ENCODE peak calls at places on chromosomes 6 and 20, in seven cellular contexts. G is tibial artery; L is naive thymus-derived CD4-positive, alpha-beta T cell; F is esophagus squamous epithelium; P is endodermal cell; B is IMR-90; T is stomach. I is an unnamed sample.

GRCh38 chr20:19249515-19249914 is 37.1 kb downstream of the SLC24A3 start:
- DNase-seq in G (no peak), L (no peak), F (no peak), P (no peak), B (peak; percentile 2), T (no peak), I (no peak)

GRCh38 chr6:130033999-130034814 is 15.8 kb downstream of the L3MBTL3 start:
- DNase-seq in G (no peak), L (no peak), F (no peak), P (no peak), B (peak; percentile 90), T (no peak), I (no peak)

GRCh38 chr6:139327038-139327437 is 35.2 kb upstream of the TXLNB start:
- DNase-seq in G (no peak), L (no peak), F (no peak), P (no peak), B (no peak), T (no peak), I (no peak)

GRCh38 chr6:53906842-53907241 is 112.0 kb downstream of the LRRC1 start:
- DNase-seq in G (no peak), L (no peak), F (no peak), P (no peak), B (peak; percentile 39), T (no peak), I (no peak)

GRCh38 chr20:40016884-40017283 is 672.2 kb downstream of the MAFB start:
- DNase-seq in G (no peak), L (no peak), F (no peak), P (no peak), B (no peak), T (no peak), I (no peak)

GRCh38 chr20:53841741-53842140 is 228.7 kb downstream of the BCAS1 start:
- DNase-seq in G (no peak), L (no peak), F (no peak), P (no peak), B (no peak), T (no peak), I (no peak)

GRCh38 chr6:5135783-5136376 is 50.7 kb downstream of the PPP1R3G start:
- DNase-seq in G (no peak), L (peak; percentile 51), F (no peak), P (peak; percentile 81), B (no peak), T (no peak), I (no peak)

GRCh38 chr6:40714576-40715500 is 127.7 kb upstream of the LRFN2 start:
- DNase-seq in G (no peak), L (no peak), F (no peak), P (no peak), B (no peak), T (peak; percentile 77), I (no peak)

GRCh38 chr6:33205172-33206026 is 944 bp downstream of the HSD17B8 start:
- DNase-seq in G (peak; percentile 65), L (no peak), F (no peak), P (peak; percentile 77), B (peak; percentile 64), T (no peak), I (no peak)

GRCh38 chr6:45502446-45502845 is 124.7 kb upstream of the SUPT3H start:
- DNase-seq in G (no peak), L (no peak), F (no peak), P (no peak), B (no peak), T (no peak), I (no peak)

GRCh38 chr6:106163966-106164877 is 78.1 kb downstream of the PRDM1 start:
- DNase-seq in G (no peak), L (no peak), F (no peak), P (no peak), B (peak; percentile 79), T (no peak), I (no peak)

GRCh38 chr20:62808211-62808865 is 3.7 kb downstream of the OGFR start:
- DNase-seq in G (peak; percentile 81), L (peak; percentile 71), F (no peak), P (peak; percentile 95), B (peak; percentile 48), T (peak; percentile 70), I (peak; percentile 74)

GRCh38 chr6:57432162-57432561 is 114.7 kb downstream of the PRIM2 start:
- DNase-seq in G (no peak), L (no peak), F (no peak), P (no peak), B (peak; percentile 82), T (no peak), I (no peak)

GRCh38 chr6:75372884-75373283 is 88.3 kb upstream of the TMEM30A start:
- DNase-seq in G (no peak), L (no peak), F (no peak), P (no peak), B (no peak), T (no peak), I (no peak)

DNA sequence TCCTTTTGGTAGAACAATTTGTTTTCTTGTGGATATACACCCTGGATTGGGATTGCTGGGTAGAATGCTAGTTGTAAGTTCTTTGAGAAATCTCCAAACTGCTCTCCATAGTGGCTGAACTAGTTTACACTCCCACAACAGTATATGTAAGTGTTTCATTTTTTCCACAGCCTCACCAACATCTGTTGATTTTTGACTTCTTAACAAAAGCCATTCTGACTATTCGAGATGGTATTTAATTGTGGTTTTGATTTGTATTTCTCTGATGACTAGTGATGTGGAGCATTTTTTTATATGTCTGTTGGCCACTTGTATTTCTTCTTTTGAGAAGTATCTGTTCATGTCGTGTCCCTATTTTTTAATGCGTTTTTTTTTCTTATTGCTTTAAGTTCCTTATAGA is 444.1 kb downstream of the CBLN4 start:
- DNase-seq in G (no peak), L (no peak), F (no peak), P (no peak), B (no peak), T (no peak), I (no peak)
- H3K9me3 ChIP-seq in G (no peaks in the 10 kb centered on the region), L (no peaks in the 10 kb centered on the region), F (no peaks in the 10 kb centered on the region), P (peaks cover 41% of the 10 kb centered on the region), B (peaks cover 7% of the 10 kb centered on the region), T (no peaks in the 10 kb centered on the region), I (peaks cover 4% of the 10 kb centered on the region)

DNA sequence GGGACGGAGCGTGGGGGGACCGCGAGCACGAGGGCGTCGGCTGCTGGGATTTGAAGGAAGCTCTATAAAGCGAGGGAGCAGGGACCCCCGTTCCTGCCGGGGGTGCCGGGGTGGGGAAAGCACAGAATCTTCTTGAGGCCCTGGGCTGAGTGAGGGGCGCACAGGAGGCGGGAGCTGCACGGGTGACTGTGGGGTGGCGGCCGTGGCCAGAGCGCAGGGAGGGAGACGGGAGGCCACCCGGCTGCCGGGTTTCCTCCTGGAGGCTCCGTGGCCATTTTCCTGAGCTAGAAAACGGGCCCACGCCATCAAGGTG is 385.1 kb downstream of the SMOC2 start:
- DNase-seq in G (no peak), L (no peak), F (no peak), P (no peak), B (no peak), T (no peak), I (no peak)
- H3K9me3 ChIP-seq in G (no peaks in the 10 kb centered on the region), L (no peaks in the 10 kb centered on the region), F (no peaks in the 10 kb centered on the region), P (no peaks in the 10 kb centered on the region), B (peaks cover 25% of the 10 kb centered on the region), T (no peaks in the 10 kb centered on the region), I (no peaks in the 10 kb centered on the region)

GRCh38 chr6:167703781-167704180 is 122.9 kb upstream of the AFDN start:
- DNase-seq in G (no peak), L (no peak), F (no peak), P (peak; percentile 37), B (no peak), T (no peak), I (no peak)

GRCh38 chr6:167702241-167702827 is 124.4 kb upstream of the AFDN start:
- DNase-seq in G (no peak), L (no peak), F (no peak), P (no peak), B (no peak), T (no peak), I (no peak)

GRCh38 chr6:167703347-167703746 is 123.4 kb upstream of the AFDN start:
- DNase-seq in G (no peak), L (no peak), F (no peak), P (peak; percentile 26), B (no peak), T (no peak), I (no peak)

GRCh38 chr6:167705211-167705750 is 121.4 kb upstream of the AFDN start:
- DNase-seq in G (no peak), L (no peak), F (no peak), P (peak; percentile 35), B (no peak), T (no peak), I (no peak)

GRCh38 chr6:167704396-167704801 is 122.3 kb upstream of the AFDN start:
- DNase-seq in G (no peak), L (no peak), F (no peak), P (peak; percentile 47), B (no peak), T (no peak), I (no peak)
- H3K9me3 ChIP-seq in G (no peaks in the 10 kb centered on the region), L (no peaks in the 10 kb centered on the region), F (no peaks in the 10 kb centered on the region), P (no peaks in the 10 kb centered on the region), B (peaks cover 45% of the 10 kb centered on the region), T (no peaks in the 10 kb centered on the region), I (peaks cover 2% of the 10 kb centered on the region)

GRCh38 chr20:55142932-55143331 is 667.5 kb downstream of the DOK5 start:
- DNase-seq in G (no peak), L (no peak), F (no peak), P (no peak), B (no peak), T (no peak), I (no peak)

GRCh38 chr20:55140631-55141030 is 665.2 kb downstream of the DOK5 start:
- DNase-seq in G (no peak), L (no peak), F (no peak), P (no peak), B (no peak), T (no peak), I (no peak)

GRCh38 chr20:55139173-55139765 is 663.9 kb downstream of the DOK5 start:
- DNase-seq in G (no peak), L (no peak), F (no peak), P (no peak), B (no peak), T (no peak), I (no peak)

GRCh38 chr20:55143605-55144004 is 668.2 kb downstream of the DOK5 start:
- DNase-seq in G (no peak), L (no peak), F (no peak), P (no peak), B (no peak), T (no peak), I (no peak)
- H3K9me3 ChIP-seq in G (no peaks in the 10 kb centered on the region), L (no peaks in the 10 kb centered on the region), F (no peaks in the 10 kb centered on the region), P (peaks cover 12% of the 10 kb centered on the region), B (peaks cover 5% of the 10 kb centered on the region), T (no peaks in the 10 kb centered on the region), I (no peaks in the 10 kb centered on the region)

GRCh38 chr6:28326371-28326948 is 9.5 kb downstream of the ZSCAN31 start:
- DNase-seq in G (no peak), L (no peak), F (no peak), P (no peak), B (no peak), T (no peak), I (no peak)
- H3K9me3 ChIP-seq in G (peaks cover 51% of the 10 kb centered on the region), L (peaks cover 5% of the 10 kb centered on the region), F (peaks cover 49% of the 10 kb centered on the region), P (peaks cover 36% of the 10 kb centered on the region), B (peaks cover 21% of the 10 kb centered on the region), T (peaks cover 46% of the 10 kb centered on the region), I (peaks cover 6% of the 10 kb centered on the region)